ENCODE peak calls at places on chromosomes 3 and 15, in six cellular contexts. One of them, this sample, is unnamed.

GRCh38 chr3:187852842-187853727 is 107.8 kb upstream of the BCL6 start:
- DNase-seq in AG08395: no peak
- DNase-seq in NCI-H1092 treated with DMSO at 0.1 percent for 48 hours: no peak
- DNase-seq in hypothalamus: no peak
- DNase-seq in NCI-H1417 treated with DMSO at 0.1 percent for 48 hours: no peak
- DNase-seq in myocyte: no peak
- DNase-seq in this sample: no peak

GRCh38 chr3:54965746-54966145 is 37.9 kb upstream of the LRTM1 start:
- DNase-seq in AG08395: peak; percentile 83
- DNase-seq in NCI-H1092 treated with DMSO at 0.1 percent for 48 hours: no peak
- DNase-seq in hypothalamus: no peak
- DNase-seq in NCI-H1417 treated with DMSO at 0.1 percent for 48 hours: no peak
- DNase-seq in myocyte: no peak
- DNase-seq in this sample: no peak

GRCh38 chr15:72034351-72034750 is 83.6 kb downstream of the MYO9A start:
- DNase-seq in AG08395: no peak
- DNase-seq in NCI-H1092 treated with DMSO at 0.1 percent for 48 hours: no peak
- DNase-seq in hypothalamus: no peak
- DNase-seq in NCI-H1417 treated with DMSO at 0.1 percent for 48 hours: no peak
- DNase-seq in myocyte: no peak
- DNase-seq in this sample: no peak

GRCh38 chr3:132444333-132444732 is 27.0 kb downstream of the DNAJC13 start:
- DNase-seq in AG08395: peak; percentile 3
- DNase-seq in NCI-H1092 treated with DMSO at 0.1 percent for 48 hours: no peak
- DNase-seq in hypothalamus: no peak
- DNase-seq in NCI-H1417 treated with DMSO at 0.1 percent for 48 hours: no peak
- DNase-seq in myocyte: no peak
- DNase-seq in this sample: no peak

GRCh38 chr15:99092554-99093172 is 12.2 kb upstream of the SYNM start:
- DNase-seq in AG08395: no peak
- DNase-seq in NCI-H1092 treated with DMSO at 0.1 percent for 48 hours: no peak
- DNase-seq in hypothalamus: no peak
- DNase-seq in NCI-H1417 treated with DMSO at 0.1 percent for 48 hours: no peak
- DNase-seq in myocyte: no peak
- DNase-seq in this sample: no peak

GRCh38 chr3:33392144-33392543 is 48.1 kb downstream of the UBP1 start:
- DNase-seq in AG08395: no peak
- DNase-seq in NCI-H1092 treated with DMSO at 0.1 percent for 48 hours: no peak
- DNase-seq in hypothalamus: no peak
- DNase-seq in NCI-H1417 treated with DMSO at 0.1 percent for 48 hours: no peak
- DNase-seq in myocyte: no peak
- DNase-seq in this sample: no peak

GRCh38 chr3:86244897-86245296 is 746.1 kb downstream of the VGLL3 start:
- DNase-seq in AG08395: no peak
- DNase-seq in NCI-H1092 treated with DMSO at 0.1 percent for 48 hours: peak; percentile 5
- DNase-seq in hypothalamus: no peak
- DNase-seq in NCI-H1417 treated with DMSO at 0.1 percent for 48 hours: no peak
- DNase-seq in myocyte: no peak
- DNase-seq in this sample: no peak

GRCh38 chr3:9916734-9917680 is at the start of gene IL17RC:
- DNase-seq in AG08395: peak; percentile 91
- DNase-seq in NCI-H1092 treated with DMSO at 0.1 percent for 48 hours: no peak
- DNase-seq in hypothalamus: peak; percentile 53
- DNase-seq in NCI-H1417 treated with DMSO at 0.1 percent for 48 hours: no peak
- DNase-seq in myocyte: peak; percentile 85
- DNase-seq in this sample: peak; percentile 92

GRCh38 chr3:160445854-160446253 is 3.7 kb downstream of the TRIM59 start:
- DNase-seq in AG08395: no peak
- DNase-seq in NCI-H1092 treated with DMSO at 0.1 percent for 48 hours: no peak
- DNase-seq in hypothalamus: no peak
- DNase-seq in NCI-H1417 treated with DMSO at 0.1 percent for 48 hours: no peak
- DNase-seq in myocyte: no peak
- DNase-seq in this sample: no peak

GRCh38 chr3:71428841-71429609 is 154.5 kb downstream of the FOXP1 start:
- DNase-seq in AG08395: peak; percentile 46
- DNase-seq in NCI-H1092 treated with DMSO at 0.1 percent for 48 hours: peak; percentile 5
- DNase-seq in hypothalamus: no peak
- DNase-seq in NCI-H1417 treated with DMSO at 0.1 percent for 48 hours: no peak
- DNase-seq in myocyte: no peak
- DNase-seq in this sample: no peak

GRCh38 chr15:55248895-55249294 is 40.7 kb downstream of the RAB27A start:
- DNase-seq in AG08395: no peak
- DNase-seq in NCI-H1092 treated with DMSO at 0.1 percent for 48 hours: no peak
- DNase-seq in hypothalamus: no peak
- DNase-seq in NCI-H1417 treated with DMSO at 0.1 percent for 48 hours: no peak
- DNase-seq in myocyte: no peak
- DNase-seq in this sample: no peak

GRCh38 chr3:134621824-134622223 is 29.0 kb downstream of the KY start:
- DNase-seq in AG08395: no peak
- DNase-seq in NCI-H1092 treated with DMSO at 0.1 percent for 48 hours: no peak
- DNase-seq in hypothalamus: no peak
- DNase-seq in NCI-H1417 treated with DMSO at 0.1 percent for 48 hours: no peak
- DNase-seq in myocyte: no peak
- DNase-seq in this sample: no peak

GRCh38 chr15:28935316-28935715 is 49.5 kb downstream of the APBA2 start:
- DNase-seq in AG08395: no peak
- DNase-seq in NCI-H1092 treated with DMSO at 0.1 percent for 48 hours: no peak
- DNase-seq in hypothalamus: no peak
- DNase-seq in NCI-H1417 treated with DMSO at 0.1 percent for 48 hours: no peak
- DNase-seq in myocyte: no peak
- DNase-seq in this sample: peak; percentile 59

GRCh38 chr15:89749526-89749925 is 1.5 kb downstream of the MESP1 start:
- DNase-seq in AG08395: no peak
- DNase-seq in NCI-H1092 treated with DMSO at 0.1 percent for 48 hours: no peak
- DNase-seq in hypothalamus: no peak
- DNase-seq in NCI-H1417 treated with DMSO at 0.1 percent for 48 hours: no peak
- DNase-seq in myocyte: no peak
- DNase-seq in this sample: no peak

GRCh38 chr3:186213946-186214345 is 105.1 kb upstream of the ETV5 start:
- DNase-seq in AG08395: no peak
- DNase-seq in NCI-H1092 treated with DMSO at 0.1 percent for 48 hours: no peak
- DNase-seq in hypothalamus: no peak
- DNase-seq in NCI-H1417 treated with DMSO at 0.1 percent for 48 hours: no peak
- DNase-seq in myocyte: peak; percentile 19
- DNase-seq in this sample: no peak

GRCh38 chr3:188707396-188708288 is 464.1 kb upstream of the TPRG1 start:
- DNase-seq in AG08395: no peak
- DNase-seq in NCI-H1092 treated with DMSO at 0.1 percent for 48 hours: no peak
- DNase-seq in hypothalamus: no peak
- DNase-seq in NCI-H1417 treated with DMSO at 0.1 percent for 48 hours: no peak
- DNase-seq in myocyte: no peak
- DNase-seq in this sample: no peak

GRCh38 chr15:80929689-80930088 is 59.9 kb downstream of the MESD start:
- DNase-seq in AG08395: no peak
- DNase-seq in NCI-H1092 treated with DMSO at 0.1 percent for 48 hours: no peak
- DNase-seq in hypothalamus: no peak
- DNase-seq in NCI-H1417 treated with DMSO at 0.1 percent for 48 hours: no peak
- DNase-seq in myocyte: peak; percentile 45
- DNase-seq in this sample: no peak

GRCh38 chr3:2983987-2984724 is 126.0 kb downstream of the IL5RA start:
- DNase-seq in AG08395: no peak
- DNase-seq in NCI-H1092 treated with DMSO at 0.1 percent for 48 hours: no peak
- DNase-seq in hypothalamus: no peak
- DNase-seq in NCI-H1417 treated with DMSO at 0.1 percent for 48 hours: no peak
- DNase-seq in myocyte: no peak
- DNase-seq in this sample: no peak

GRCh38 chr15:87597346-87598052 is 659.0 kb downstream of the NTRK3 start:
- DNase-seq in AG08395: no peak
- DNase-seq in NCI-H1092 treated with DMSO at 0.1 percent for 48 hours: no peak
- DNase-seq in hypothalamus: no peak
- DNase-seq in NCI-H1417 treated with DMSO at 0.1 percent for 48 hours: no peak
- DNase-seq in myocyte: peak; percentile 19
- DNase-seq in this sample: no peak

GRCh38 chr15:86021281-86022264 is 58.1 kb upstream of the AGBL1 start:
- DNase-seq in AG08395: peak; percentile 31
- DNase-seq in NCI-H1092 treated with DMSO at 0.1 percent for 48 hours: no peak
- DNase-seq in hypothalamus: no peak
- DNase-seq in NCI-H1417 treated with DMSO at 0.1 percent for 48 hours: no peak
- DNase-seq in myocyte: peak; percentile 90
- DNase-seq in this sample: no peak

GRCh38 chr3:15683253-15683652 is 81.7 kb downstream of the BTD start:
- DNase-seq in AG08395: no peak
- DNase-seq in NCI-H1092 treated with DMSO at 0.1 percent for 48 hours: no peak
- DNase-seq in hypothalamus: no peak
- DNase-seq in NCI-H1417 treated with DMSO at 0.1 percent for 48 hours: no peak
- DNase-seq in myocyte: no peak
- DNase-seq in this sample: no peak

GRCh38 chr15:64334530-64334929 is 21.4 kb downstream of the CSNK1G1 start:
- DNase-seq in AG08395: no peak
- DNase-seq in NCI-H1092 treated with DMSO at 0.1 percent for 48 hours: no peak
- DNase-seq in hypothalamus: no peak
- DNase-seq in NCI-H1417 treated with DMSO at 0.1 percent for 48 hours: no peak
- DNase-seq in myocyte: no peak
- DNase-seq in this sample: no peak

GRCh38 chr3:64954995-64955636 is 267.3 kb upstream of the ADAMTS9 start:
- DNase-seq in AG08395: no peak
- DNase-seq in NCI-H1092 treated with DMSO at 0.1 percent for 48 hours: no peak
- DNase-seq in hypothalamus: no peak
- DNase-seq in NCI-H1417 treated with DMSO at 0.1 percent for 48 hours: no peak
- DNase-seq in myocyte: no peak
- DNase-seq in this sample: no peak

GRCh38 chr3:31226331-31226730 is 306.4 kb upstream of the STT3B start:
- DNase-seq in AG08395: no peak
- DNase-seq in NCI-H1092 treated with DMSO at 0.1 percent for 48 hours: no peak
- DNase-seq in hypothalamus: no peak
- DNase-seq in NCI-H1417 treated with DMSO at 0.1 percent for 48 hours: no peak
- DNase-seq in myocyte: peak; percentile 31
- DNase-seq in this sample: no peak

GRCh38 chr15:57468486-57468885 is 92.2 kb downstream of the CGNL1 start:
- DNase-seq in AG08395: no peak
- DNase-seq in NCI-H1092 treated with DMSO at 0.1 percent for 48 hours: no peak
- DNase-seq in hypothalamus: no peak
- DNase-seq in NCI-H1417 treated with DMSO at 0.1 percent for 48 hours: no peak
- DNase-seq in myocyte: no peak
- DNase-seq in this sample: no peak

GRCh38 chr15:60215225-60215963 is 182.4 kb downstream of the ANXA2 start:
- DNase-seq in AG08395: no peak
- DNase-seq in NCI-H1092 treated with DMSO at 0.1 percent for 48 hours: no peak
- DNase-seq in hypothalamus: no peak
- DNase-seq in NCI-H1417 treated with DMSO at 0.1 percent for 48 hours: no peak
- DNase-seq in myocyte: no peak
- DNase-seq in this sample: no peak

GRCh38 chr15:27550635-27551034 is 548.5 kb downstream of the OCA2 start:
- DNase-seq in AG08395: no peak
- DNase-seq in NCI-H1092 treated with DMSO at 0.1 percent for 48 hours: no peak
- DNase-seq in hypothalamus: no peak
- DNase-seq in NCI-H1417 treated with DMSO at 0.1 percent for 48 hours: no peak
- DNase-seq in myocyte: no peak
- DNase-seq in this sample: no peak

GRCh38 chr3:129051776-129052400 is 8.7 kb upstream of the GP9 start:
- DNase-seq in AG08395: peak; percentile 18
- DNase-seq in NCI-H1092 treated with DMSO at 0.1 percent for 48 hours: peak; percentile 20
- DNase-seq in hypothalamus: no peak
- DNase-seq in NCI-H1417 treated with DMSO at 0.1 percent for 48 hours: no peak
- DNase-seq in myocyte: no peak
- DNase-seq in this sample: peak; percentile 62

GRCh38 chr3:112979244-112979832 is 4.4 kb upstream of the CD200R1 start:
- DNase-seq in AG08395: peak; percentile 30
- DNase-seq in NCI-H1092 treated with DMSO at 0.1 percent for 48 hours: peak; percentile 29
- DNase-seq in hypothalamus: no peak
- DNase-seq in NCI-H1417 treated with DMSO at 0.1 percent for 48 hours: no peak
- DNase-seq in myocyte: peak; percentile 59
- DNase-seq in this sample: no peak

GRCh38 chr15:52228928-52229327 is 37.7 kb upstream of the GNB5 start:
- DNase-seq in AG08395: no peak
- DNase-seq in NCI-H1092 treated with DMSO at 0.1 percent for 48 hours: no peak
- DNase-seq in hypothalamus: no peak
- DNase-seq in NCI-H1417 treated with DMSO at 0.1 percent for 48 hours: no peak
- DNase-seq in myocyte: peak; percentile 40
- DNase-seq in this sample: no peak

GRCh38 chr3:42839616-42840015 is 30.4 kb downstream of the ACKR2 start:
- DNase-seq in AG08395: peak; percentile 80
- DNase-seq in NCI-H1092 treated with DMSO at 0.1 percent for 48 hours: peak; percentile 43
- DNase-seq in hypothalamus: peak; percentile 24
- DNase-seq in NCI-H1417 treated with DMSO at 0.1 percent for 48 hours: no peak
- DNase-seq in myocyte: peak; percentile 83
- DNase-seq in this sample: no peak

GRCh38 chr15:80693682-80694623 is 1.2 kb upstream of the ABHD17C start:
- DNase-seq in AG08395: no peak
- DNase-seq in NCI-H1092 treated with DMSO at 0.1 percent for 48 hours: peak; percentile 16
- DNase-seq in hypothalamus: no peak
- DNase-seq in NCI-H1417 treated with DMSO at 0.1 percent for 48 hours: no peak
- DNase-seq in myocyte: peak; percentile 49
- DNase-seq in this sample: no peak

GRCh38 chr3:155766206-155766605 is 21.3 kb upstream of the PLCH1 start:
- DNase-seq in AG08395: no peak
- DNase-seq in NCI-H1092 treated with DMSO at 0.1 percent for 48 hours: no peak
- DNase-seq in hypothalamus: no peak
- DNase-seq in NCI-H1417 treated with DMSO at 0.1 percent for 48 hours: no peak
- DNase-seq in myocyte: no peak
- DNase-seq in this sample: no peak

GRCh38 chr3:158732856-158733200 is 571 bp upstream of the RARRES1 start:
- DNase-seq in AG08395: no peak
- DNase-seq in NCI-H1092 treated with DMSO at 0.1 percent for 48 hours: no peak
- DNase-seq in hypothalamus: no peak
- DNase-seq in NCI-H1417 treated with DMSO at 0.1 percent for 48 hours: no peak
- DNase-seq in myocyte: no peak
- DNase-seq in this sample: no peak

GRCh38 chr3:135023985-135024658 is 229.1 kb downstream of the EPHB1 start:
- DNase-seq in AG08395: no peak
- DNase-seq in NCI-H1092 treated with DMSO at 0.1 percent for 48 hours: no peak
- DNase-seq in hypothalamus: no peak
- DNase-seq in NCI-H1417 treated with DMSO at 0.1 percent for 48 hours: no peak
- DNase-seq in myocyte: no peak
- DNase-seq in this sample: no peak